ENCODE peak calls at places on chromosome 3, in four cellular contexts. I, R, B and H are unnamed samples.
A peak's percentile ranks its signal among the peaks of the same experiment; 100 is the strongest.

GRCh38 chr3:10783360-10784346 is 32.4 kb upstream of the SLC6A11 start:
- DNase-seq in B (peak; percentile 24), I (peak; percentile 22), R (no peak), H (peak; percentile 40)

GRCh38 chr3:158789592-158789991 is 12.3 kb upstream of the MFSD1 start:
- DNase-seq in B (peak; percentile 80), R (no peak), I (peak; percentile 81), H (peak; percentile 78)

GRCh38 chr3:116188231-116188785 is 257.0 kb downstream of the LSAMP start:
- DNase-seq in R (no peak), B (peak; percentile 13), I (peak; percentile 66), H (peak; percentile 53)

GRCh38 chr3:178602864-178603263 is 66.6 kb downstream of the KCNMB2 start:
- DNase-seq in I (no peak), B (no peak), R (no peak), H (no peak)

GRCh38 chr3:33919312-33919711 is 120.9 kb downstream of the PDCD6IP start:
- DNase-seq in R (no peak), B (no peak), I (peak; percentile 7), H (peak; percentile 8)

GRCh38 chr3:149438981-149439380 is 35.5 kb upstream of the TM4SF4 start:
- DNase-seq in B (no peak), R (no peak), I (no peak), H (no peak)

GRCh38 chr3:27712136-27713065 is 9.7 kb downstream of the EOMES start:
- DNase-seq in R (peak; percentile 78), B (peak; percentile 88), I (peak; percentile 75), H (peak; percentile 74)

GRCh38 chr3:125141596-125142417 is 70.7 kb downstream of the SLC12A8 start:
- DNase-seq in R (peak; percentile 87), I (no peak), B (peak; percentile 62), H (no peak)

GRCh38 chr3:164364111-164364510 is 714.2 kb downstream of the SI start:
- DNase-seq in I (no peak), B (no peak), R (no peak), H (no peak)

GRCh38 chr3:189824629-189825312 is 193.6 kb downstream of the TP63 start:
- DNase-seq in B (peak; percentile 69), I (peak; percentile 91), R (no peak), H (peak; percentile 94)

GRCh38 chr3:131370935-131371698 is 10.5 kb upstream of the NUDT16 start:
- DNase-seq in I (no peak), R (peak; percentile 46), B (no peak), H (no peak)

GRCh38 chr3:150075417-150075865 is 104.7 kb upstream of the PFN2 start:
- DNase-seq in B (no peak), R (no peak), I (no peak), H (no peak)

GRCh38 chr3:124926426-124927116 is 8.0 kb downstream of the MUC13 start:
- DNase-seq in I (peak; percentile 36), B (no peak), R (no peak), H (peak; percentile 10)

GRCh38 chr3:145024700-145025099 is 1053.1 kb downstream of the DIPK2A start:
- DNase-seq in R (no peak), I (no peak), B (no peak), H (no peak)

GRCh38 chr3:35065891-35066290 is 573.4 kb upstream of the ARPP21 start:
- DNase-seq in R (no peak), B (no peak), I (no peak), H (no peak)

GRCh38 chr3:48456466-48456865 is 9.9 kb downstream of the ATRIP start:
- DNase-seq in B (no peak), I (no peak), R (no peak), H (no peak)

GRCh38 chr3:4988815-4989648 is 9.8 kb downstream of the BHLHE40 start:
- DNase-seq in R (no peak), I (peak; percentile 51), B (peak; percentile 51), H (peak; percentile 67)

GRCh38 chr3:194140520-194141414 is 4.8 kb downstream of the HES1 start:
- DNase-seq in I (no peak), R (peak; percentile 74), B (peak; percentile 74), H (peak; percentile 53)

GRCh38 chr3:194142156-194142910 is 6.4 kb downstream of the HES1 start:
- DNase-seq in I (no peak), R (no peak), B (peak; percentile 86), H (peak; percentile 59)

GRCh38 chr3:194139085-194139976 is 3.4 kb downstream of the HES1 start:
- DNase-seq in I (peak; percentile 76), R (no peak), B (peak; percentile 81), H (peak; percentile 92)

GRCh38 chr3:194139977-194140351 is 4.0 kb downstream of the HES1 start:
- DNase-seq in B (peak; percentile 22), R (no peak), I (peak; percentile 14), H (peak; percentile 31)

GRCh38 chr3:194141415-194142155 is 5.6 kb downstream of the HES1 start:
- DNase-seq in B (peak; percentile 96), I (peak; percentile 90), R (peak; percentile 95), H (peak; percentile 90)
- H3K4me3 ChIP-seq in B (peak overlapping the region; percentile 37), I (peak overlapping the region; percentile 23), R (peak overlapping the region; percentile 45), H (peak overlapping the region; percentile 15)

GRCh38 chr3:53881691-53882593 is at the start of gene ACTR8:
- DNase-seq in B (peak; percentile 91), I (peak; percentile 77), R (peak; percentile 87), H (peak; percentile 73)
- TF ChIP-seq CTCF in B (peak; percentile 26), I (peak; percentile 4), R (peak; percentile 16), H (no peak)

DNA sequence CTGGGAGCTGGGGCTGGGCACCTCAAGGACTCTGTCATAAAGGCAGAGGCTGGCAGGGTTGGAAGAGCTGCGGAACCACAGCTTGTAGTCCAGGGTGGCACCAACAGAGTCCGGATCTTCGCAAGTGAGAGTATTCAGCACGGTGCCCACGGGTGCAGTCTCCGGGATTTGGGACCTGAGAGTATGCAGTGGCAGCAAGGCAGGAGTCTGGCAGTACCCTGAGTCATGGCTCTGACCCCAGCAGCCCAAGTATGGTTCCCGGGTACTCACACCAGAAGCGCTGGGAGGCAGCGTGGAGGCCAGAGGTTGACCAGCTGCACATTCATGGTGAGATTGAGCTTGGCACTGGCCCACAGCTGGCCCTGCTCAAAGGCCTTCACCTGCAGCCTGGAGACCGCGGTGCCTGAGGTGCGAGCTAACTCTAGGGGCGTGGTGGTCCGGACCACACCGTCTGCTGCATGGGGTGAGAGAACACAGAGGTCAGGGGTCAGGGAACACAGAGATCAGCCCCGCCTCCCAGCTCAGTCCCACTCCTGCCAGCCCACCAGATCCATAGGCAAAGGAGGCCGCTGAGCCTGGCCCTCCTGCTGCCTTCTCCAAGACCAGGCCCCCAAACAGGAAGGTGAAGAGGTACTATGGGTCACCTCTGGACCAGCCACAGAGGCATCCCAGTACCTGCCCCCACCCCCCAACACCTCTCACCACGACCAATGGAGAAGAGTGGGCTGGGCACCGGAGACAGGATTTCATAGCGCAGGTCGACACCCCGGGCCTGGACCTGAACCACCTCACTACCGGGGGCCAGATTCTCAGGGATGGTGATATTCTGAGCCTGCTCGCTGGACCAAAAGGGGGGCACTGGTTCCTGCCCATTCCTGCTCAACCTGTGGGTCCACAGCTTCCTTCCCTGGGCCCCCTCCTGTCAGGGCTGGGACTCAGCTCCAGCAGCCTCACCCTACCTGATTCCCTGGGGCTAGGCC is 4.5 kb downstream of the CDHR4 start:
- DNase-seq in I (no peak), B (no peak), R (no peak), H (no peak)
- H3K4me3 ChIP-seq in I (no peak overlapping the region), B (no peak overlapping the region), R (no peak overlapping the region), H (no peak overlapping the region)

GRCh38 chr3:134104031-134104430 is 74.3 kb upstream of the SLCO2A1 start:
- DNase-seq in B (peak; percentile 7), I (peak; percentile 42), R (no peak), H (peak; percentile 27)
- TF ChIP-seq CTCF in B (no peak), I (no peak), R (no peak), H (no peak)

GRCh38 chr3:170359178-170359704 is 1.7 kb downstream of the SKIL start:
- DNase-seq in R (no peak), I (no peak), B (peak; percentile 12), H (no peak)

GRCh38 chr3:170357920-170358854 is 672 bp downstream of the SKIL start:
- DNase-seq in R (peak; percentile 92), B (peak; percentile 75), I (peak; percentile 59), H (peak; percentile 43)

GRCh38 chr3:170360916-170361315 is 3.4 kb downstream of the SKIL start:
- DNase-seq in R (no peak), I (peak; percentile 11), B (no peak), H (no peak)

GRCh38 chr3:170361711-170362110 is 4.2 kb downstream of the SKIL start:
- DNase-seq in R (no peak), I (no peak), B (peak; percentile 14), H (no peak)

GRCh38 chr3:170360476-170360875 is 3.0 kb downstream of the SKIL start:
- DNase-seq in R (no peak), I (peak; percentile 63), B (peak; percentile 47), H (no peak)
- H3K4me3 ChIP-seq in R (no peak overlapping the region), I (no peak overlapping the region), B (peak overlapping the region; percentile 9), H (no peak overlapping the region)

GRCh38 chr3:154898916-154899315 is 181.2 kb upstream of the MME start:
- DNase-seq in R (no peak), I (no peak), B (no peak), H (no peak)

GRCh38 chr3:154901263-154901662 is 178.9 kb upstream of the MME start:
- DNase-seq in R (no peak), I (peak; percentile 54), B (no peak), H (peak; percentile 11)

GRCh38 chr3:154900777-154901176 is 179.3 kb upstream of the MME start:
- DNase-seq in R (no peak), B (peak; percentile 37), I (no peak), H (no peak)

GRCh38 chr3:154898398-154898797 is 181.7 kb upstream of the MME start:
- DNase-seq in R (no peak), B (peak; percentile 57), I (no peak), H (peak; percentile 26)

DNA sequence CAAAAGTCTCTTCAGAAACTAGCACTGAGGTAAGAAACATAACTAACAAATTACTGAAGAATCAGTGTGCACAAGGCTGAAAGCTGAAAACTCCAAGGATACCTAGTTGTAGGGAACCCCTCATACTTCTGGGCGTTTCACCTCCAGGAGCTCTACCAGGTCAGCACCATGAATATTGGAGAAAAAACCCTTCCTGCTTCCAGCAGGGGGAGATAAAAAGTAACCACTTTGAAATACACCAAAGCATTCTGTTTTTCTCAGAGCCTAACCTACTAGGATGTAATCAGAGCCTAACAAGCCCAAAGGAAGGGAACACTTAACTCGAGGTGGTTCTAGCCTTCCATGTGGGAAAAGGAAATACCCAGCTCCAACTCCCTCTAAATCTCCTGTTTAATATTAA is 175.8 kb upstream of the MME start:
- DNase-seq in R (no peak), B (peak; percentile 55), I (peak; percentile 54), H (peak; percentile 59)
- TF ChIP-seq CTCF in R (peak; percentile 20), B (peak; percentile 54), I (peak; percentile 58), H (peak; percentile 61)